ENCODE peak calls at places on chromosome 7, in five cellular contexts. U is tibial nerve, N is cardiac muscle cell, G is mesenchymal stem cell, A is endothelial cell of umbilical vein. C is an unnamed sample.
A peak's percentile ranks its signal among the peaks of the same experiment; 100 is the strongest.

GRCh38 chr7:150388709-150389531 is 9.8 kb downstream of the ZNF775 start:
- DNase-seq in U (peak; percentile 23), N (peak; percentile 43), G (no peak), A (no peak), C (peak; percentile 62)

GRCh38 chr7:103989785-103990775 is 622 bp upstream of the RELN start:
- DNase-seq in U (no peak), N (peak; percentile 81), G (peak; percentile 13), A (peak; percentile 45), C (peak; percentile 65)

GRCh38 chr7:74289660-74290589 is 718 bp downstream of the CLIP2 start:
- DNase-seq in U (no peak), N (no peak), G (no peak), A (no peak), C (no peak)

GRCh38 chr7:134901389-134902020 is 84.8 kb upstream of the AGBL3 start:
- DNase-seq in U (no peak), N (no peak), G (no peak), A (no peak), C (no peak)

GRCh38 chr7:131068604-131069021 is 259.1 kb upstream of the MKLN1 start:
- DNase-seq in U (no peak), N (no peak), G (peak; percentile 71), A (no peak), C (no peak)

GRCh38 chr7:99224263-99224947 is 16.5 kb upstream of the KPNA7 start:
- DNase-seq in U (no peak), N (no peak), G (no peak), A (no peak), C (peak; percentile 83)

GRCh38 chr7:98745722-98746318 is 124.0 kb downstream of the TMEM130 start:
- DNase-seq in U (peak; percentile 9), N (peak; percentile 87), G (peak; percentile 21), A (peak; percentile 39), C (peak; percentile 39)

GRCh38 chr7:100208911-100209408 is 10.8 kb upstream of the PVRIG start:
- DNase-seq in U (no peak), N (no peak), G (no peak), A (no peak), C (no peak)

GRCh38 chr7:143256932-143257331 is 6.3 kb upstream of the GSTK1 start:
- DNase-seq in U (no peak), N (no peak), G (no peak), A (no peak), C (no peak)

GRCh38 chr7:1873070-1873405 is 203.0 kb downstream of the ELFN1 start:
- DNase-seq in U (no peak), N (no peak), G (no peak), A (no peak), C (no peak)

GRCh38 chr7:106870983-106871410 is 5.9 kb downstream of the PIK3CG start:
- DNase-seq in U (no peak), N (no peak), G (peak; percentile 71), A (peak; percentile 58), C (no peak)

GRCh38 chr7:103718482-103719415 is 270.7 kb downstream of the RELN start:
- DNase-seq in U (no peak), N (no peak), G (no peak), A (peak; percentile 77), C (no peak)

GRCh38 chr7:84536256-84536870 is 341.8 kb upstream of the SEMA3A start:
- DNase-seq in U (no peak), N (no peak), G (peak; percentile 30), A (no peak), C (no peak)

GRCh38 chr7:80098795-80099194 is 35.8 kb upstream of the GNAI1 start:
- DNase-seq in U (no peak), N (no peak), G (no peak), A (no peak), C (no peak)

GRCh38 chr7:46754135-46754730 is 827.7 kb downstream of the TNS3 start:
- DNase-seq in U (no peak), N (no peak), G (no peak), A (peak; percentile 67), C (peak; percentile 69)

GRCh38 chr7:105910172-105910571 is 33.8 kb upstream of the ATXN7L1 start:
- DNase-seq in U (no peak), N (no peak), G (no peak), A (no peak), C (no peak)

GRCh38 chr7:34277016-34277800 is 371.9 kb downstream of the BMPER start:
- DNase-seq in U (no peak), N (no peak), G (peak; percentile 43), A (peak; percentile 84), C (peak; percentile 1)

DNA sequence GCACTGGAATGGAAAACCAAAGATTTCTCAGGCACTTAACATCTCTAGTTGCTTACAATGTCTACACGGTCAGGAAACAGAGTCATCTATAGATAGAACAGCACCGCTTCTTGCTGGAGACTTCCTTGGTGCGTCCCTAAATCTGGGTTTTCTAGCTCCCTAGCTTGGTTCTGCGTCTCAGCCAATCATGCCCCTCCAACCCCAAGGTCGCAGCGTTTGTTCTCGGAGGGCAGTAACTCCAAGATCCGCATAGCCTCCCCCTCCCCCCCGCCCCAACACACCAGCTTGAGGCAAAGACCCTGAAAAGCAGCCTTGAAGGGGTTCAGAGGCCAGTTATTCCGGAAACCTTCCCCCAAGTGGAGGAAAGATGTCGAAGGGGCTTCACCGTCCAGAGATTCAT is 7.7 kb downstream of the DLX6 start:
- DNase-seq in U (no peak), N (no peak), G (no peak), A (no peak), C (no peak)
- H3K27me3 ChIP-seq in U (peaks cover 5% of the 10 kb centered on the region), N (peaks cover 100% of the 10 kb centered on the region), G (peaks cover 99% of the 10 kb centered on the region), A (peaks cover 86% of the 10 kb centered on the region), C (peaks cover 32% of the 10 kb centered on the region)

DNA sequence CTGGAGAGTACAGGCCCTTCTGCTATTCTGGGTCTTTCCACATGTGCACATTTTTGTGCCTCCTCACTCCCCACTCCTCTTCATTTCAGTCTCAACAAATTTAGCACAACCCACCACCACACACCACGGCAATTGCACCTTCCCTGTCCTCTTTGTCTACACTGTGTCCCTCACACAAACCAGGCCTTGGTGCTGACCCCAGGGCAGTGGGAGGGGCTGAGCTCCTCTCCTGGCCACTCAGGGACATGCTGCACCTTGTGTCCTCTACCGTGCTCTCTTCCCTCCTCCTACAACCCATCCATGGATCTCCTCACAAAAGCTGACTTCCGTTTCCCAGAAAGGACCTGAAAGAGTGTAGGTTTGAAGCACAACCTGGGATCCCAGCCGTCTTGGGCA is 90.9 kb upstream of the IKZF1 start:
- DNase-seq in U (no peak), N (no peak), G (no peak), A (no peak), C (no peak)
- H3K4me3 ChIP-seq in U (no peak overlapping the region), N (no peak overlapping the region), G (no peak overlapping the region), A (no peak overlapping the region), C (no peak overlapping the region)

DNA sequence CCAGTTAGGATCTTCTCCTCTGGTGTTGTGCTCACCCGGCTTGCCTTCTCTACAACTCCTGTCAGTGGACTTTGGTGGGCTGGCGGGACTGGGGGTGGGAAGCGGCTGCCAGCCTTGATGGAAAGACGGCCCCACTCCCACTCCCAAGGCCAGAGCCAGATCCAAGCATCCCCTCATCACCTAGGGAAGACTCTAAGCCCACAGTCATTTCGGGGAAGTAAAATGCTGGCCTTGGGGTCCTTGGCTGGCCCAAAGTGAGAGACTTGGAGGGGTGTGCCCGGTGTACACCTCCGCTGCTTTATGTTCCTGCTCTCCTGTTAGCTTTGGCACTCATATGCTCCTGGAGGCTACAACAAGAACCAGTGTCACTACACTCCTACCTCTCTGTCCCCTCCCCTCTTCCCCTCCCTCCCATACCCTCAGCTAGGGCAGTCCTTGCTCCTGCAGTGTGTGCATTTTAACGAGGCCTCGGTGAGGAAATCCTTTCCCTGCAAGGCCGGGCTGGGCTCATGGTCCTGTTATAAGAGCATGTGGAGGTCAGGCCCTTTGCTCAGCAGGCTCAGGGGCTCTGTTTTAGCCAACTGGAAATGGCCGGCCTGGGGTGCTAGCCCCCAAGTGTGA is 995 bp upstream of the HOXA10 start:
- DNase-seq in U (no peak), N (no peak), G (no peak), A (peak; percentile 70), C (peak; percentile 59)
- H3K27me3 ChIP-seq in U (no peaks in the 10 kb centered on the region), N (peaks cover 100% of the 10 kb centered on the region), G (peaks cover 8% of the 10 kb centered on the region), A (no peaks in the 10 kb centered on the region), C (no peaks in the 10 kb centered on the region)

GRCh38 chr7:90710466-90710850 is 114.3 kb downstream of the CDK14 start:
- DNase-seq in U (no peak), N (no peak), G (no peak), A (no peak), C (no peak)
- H3K4me3 ChIP-seq in U (no peak overlapping the region), N (no peak overlapping the region), G (peak overlapping the region; percentile 50), A (no peak overlapping the region), C (no peak overlapping the region)

GRCh38 chr7:155356323-155357105 is 58.8 kb downstream of the INSIG1 start:
- DNase-seq in U (no peak), N (peak; percentile 41), G (peak; percentile 10), A (peak; percentile 30), C (no peak)
- H3K27me3 ChIP-seq in U (no peaks in the 10 kb centered on the region), N (peaks cover 37% of the 10 kb centered on the region), G (peaks cover 41% of the 10 kb centered on the region), A (peaks cover 3% of the 10 kb centered on the region), C (no peaks in the 10 kb centered on the region)

GRCh38 chr7:50662059-50662689 is 97.0 kb upstream of the DDC start:
- DNase-seq in U (no peak), N (no peak), G (no peak), A (no peak), C (no peak)

GRCh38 chr7:50664937-50665336 is 99.7 kb upstream of the DDC start:
- DNase-seq in U (no peak), N (no peak), G (no peak), A (no peak), C (no peak)

GRCh38 chr7:50662996-50663395 is 97.8 kb upstream of the DDC start:
- DNase-seq in U (no peak), N (no peak), G (no peak), A (no peak), C (no peak)

GRCh38 chr7:50664461-50664922 is 99.3 kb upstream of the DDC start:
- DNase-seq in U (no peak), N (no peak), G (peak; percentile 84), A (peak; percentile 79), C (peak; percentile 64)

GRCh38 chr7:50663396-50664102 is 98.3 kb upstream of the DDC start:
- DNase-seq in U (no peak), N (no peak), G (no peak), A (no peak), C (no peak)
- H3K4me3 ChIP-seq in U (no peak overlapping the region), N (no peak overlapping the region), G (no peak overlapping the region), A (no peak overlapping the region), C (no peak overlapping the region)

GRCh38 chr7:155494551-155494950 is 36.6 kb downstream of the EN2 start:
- DNase-seq in U (no peak), N (no peak), G (no peak), A (no peak), C (no peak)
- H3K27me3 ChIP-seq in U (no peaks in the 10 kb centered on the region), N (peaks cover 100% of the 10 kb centered on the region), G (peaks cover 53% of the 10 kb centered on the region), A (peaks cover 10% of the 10 kb centered on the region), C (no peaks in the 10 kb centered on the region)

GRCh38 chr7:8305104-8305503 is 43.1 kb upstream of the ICA1 start:
- DNase-seq in U (no peak), N (no peak), G (no peak), A (no peak), C (no peak)
- H3K4me3 ChIP-seq in U (no peak overlapping the region), N (no peak overlapping the region), G (no peak overlapping the region), A (no peak overlapping the region), C (no peak overlapping the region)

GRCh38 chr7:29401827-29402226 is 161.8 kb upstream of the PRR15 start:
- DNase-seq in U (no peak), N (no peak), G (no peak), A (no peak), C (no peak)
- H3K27me3 ChIP-seq in U (no peaks in the 10 kb centered on the region), N (no peaks in the 10 kb centered on the region), G (peaks cover 9% of the 10 kb centered on the region), A (no peaks in the 10 kb centered on the region), C (no peaks in the 10 kb centered on the region)

C was measured in MG63.